ENCODE peak calls at places on chromosomes 3 and 15, in eight cellular contexts. M is right lobe of liver, X is AG10803, W is fibroblast of pulmonary artery, A is skeletal muscle cell, Z is MG63, F is tibial nerve, B is dorsolateral prefrontal cortex. S is an unnamed sample.

GRCh38 chr3:15007681-15008141 is 57.4 kb downstream of the MRPS25 start:
- DNase-seq in M (no peak), X (peak), W (peak), A (peak), Z (peak), F (no peak), B (no peak), S (peak)

GRCh38 chr3:10505050-10505790 is at the start of gene ATP2B2:
- DNase-seq in M (no peak), X (no peak), W (no peak), A (no peak), Z (peak), F (no peak), B (no peak), S (no peak)

GRCh38 chr3:157405457-157405856 is 31.2 kb upstream of the PTX3 start:
- DNase-seq in M (no peak), X (peak), W (peak), A (peak), Z (peak), F (no peak), B (no peak), S (peak)

GRCh38 chr3:77746892-77747291 is 707.0 kb downstream of the ROBO2 start:
- DNase-seq in M (no peak), X (no peak), W (no peak), A (no peak), Z (no peak), F (no peak), B (no peak), S (no peak)

GRCh38 chr3:120450261-120450913 is 405 bp downstream of the FSTL1 start:
- DNase-seq in M (peak), X (no peak), W (peak), A (no peak), Z (peak), F (peak), B (peak), S (no peak)

GRCh38 chr3:37112987-37113386 is 61.4 kb downstream of the LRRFIP2 start:
- DNase-seq in M (no peak), X (no peak), W (no peak), A (no peak), Z (no peak), F (no peak), B (no peak), S (no peak)

GRCh38 chr15:70375006-70375409 is 277.3 kb upstream of the TLE3 start:
- DNase-seq in M (no peak), X (peak), W (peak), A (no peak), Z (peak), F (no peak), B (no peak), S (no peak)

GRCh38 chr3:24451461-24452099 is 43.1 kb downstream of the THRB start:
- DNase-seq in M (peak), X (no peak), W (no peak), A (no peak), Z (no peak), F (no peak), B (no peak), S (peak)

GRCh38 chr15:65791335-65792129 is 561 bp downstream of the DENND4A start:
- DNase-seq in M (peak), X (no peak), W (peak), A (no peak), Z (no peak), F (peak), B (peak), S (peak)

GRCh38 chr15:80174017-80174746 is 21.4 kb downstream of the FAH start:
- DNase-seq in M (peak), X (peak), W (peak), A (peak), Z (peak), F (no peak), B (no peak), S (peak)

GRCh38 chr3:179652467-179653105 is at the start of gene USP13:
- DNase-seq in M (peak), X (peak), W (peak), A (peak), Z (peak), F (no peak), B (peak), S (peak)

GRCh38 chr3:100160516-100160915 is 46.2 kb upstream of the FILIP1L start:
- DNase-seq in M (no peak), X (no peak), W (no peak), A (no peak), Z (no peak), F (no peak), B (no peak), S (no peak)

GRCh38 chr3:18422972-18423371 is 2.2 kb downstream of the SATB1 start:
- DNase-seq in M (no peak), X (no peak), W (peak), A (no peak), Z (no peak), F (no peak), B (no peak), S (no peak)
- H3K4me3 ChIP-seq in M (peak), X (peak), W (peak), A (peak), Z (no peak), F (peak), B (peak), S (no peak)

DNA sequence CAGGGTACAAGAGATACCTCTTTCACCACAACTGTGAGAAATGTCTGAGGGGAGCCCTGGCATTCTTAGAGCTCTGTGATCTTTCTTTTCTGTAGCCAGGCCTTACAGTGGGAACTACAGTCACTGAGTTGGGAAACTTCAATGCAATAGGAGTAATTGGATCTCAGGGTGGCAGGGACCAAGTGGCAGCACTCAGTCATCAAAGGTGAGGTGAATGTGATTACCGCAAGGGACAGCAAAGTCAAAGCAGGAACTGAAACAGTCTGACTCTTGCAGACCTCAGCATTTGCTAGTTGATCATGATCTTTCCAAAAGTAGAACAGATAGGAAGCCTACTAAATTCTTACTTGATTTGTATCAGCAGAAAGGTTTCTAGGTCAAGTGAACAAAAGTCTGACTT is 7.3 kb upstream of the MCF2L2 start:
- DNase-seq in M (no peak), X (no peak), W (no peak), A (no peak), Z (no peak), F (no peak), B (no peak), S (no peak)
- H3K4me3 ChIP-seq in M (no peak), X (no peak), W (no peak), A (no peak), Z (no peak), F (no peak), B (no peak), S (no peak)

GRCh38 chr15:33773969-33774368 is 194.3 kb upstream of the CHRM5 start:
- DNase-seq in M (no peak), X (no peak), W (no peak), A (no peak), Z (no peak), F (no peak), B (no peak), S (no peak)
- H3K4me3 ChIP-seq in M (no peak), X (no peak), W (no peak), A (no peak), Z (no peak), F (no peak), B (no peak), S (no peak)

GRCh38 chr15:100215843-100216169 is 126.0 kb downstream of the ADAMTS17 start:
- DNase-seq in M (no peak), X (no peak), W (no peak), A (no peak), Z (no peak), F (no peak), B (no peak), S (no peak)

GRCh38 chr15:100215031-100215842 is 126.5 kb downstream of the ADAMTS17 start:
- DNase-seq in M (no peak), X (no peak), W (no peak), A (no peak), Z (no peak), F (no peak), B (no peak), S (no peak)

GRCh38 chr15:100209204-100209603 is 132.6 kb downstream of the ADAMTS17 start:
- DNase-seq in M (peak), X (no peak), W (no peak), A (no peak), Z (no peak), F (no peak), B (no peak), S (no peak)

GRCh38 chr15:100210338-100210737 is 131.4 kb downstream of the ADAMTS17 start:
- DNase-seq in M (no peak), X (no peak), W (no peak), A (no peak), Z (no peak), F (no peak), B (no peak), S (no peak)

DNA sequence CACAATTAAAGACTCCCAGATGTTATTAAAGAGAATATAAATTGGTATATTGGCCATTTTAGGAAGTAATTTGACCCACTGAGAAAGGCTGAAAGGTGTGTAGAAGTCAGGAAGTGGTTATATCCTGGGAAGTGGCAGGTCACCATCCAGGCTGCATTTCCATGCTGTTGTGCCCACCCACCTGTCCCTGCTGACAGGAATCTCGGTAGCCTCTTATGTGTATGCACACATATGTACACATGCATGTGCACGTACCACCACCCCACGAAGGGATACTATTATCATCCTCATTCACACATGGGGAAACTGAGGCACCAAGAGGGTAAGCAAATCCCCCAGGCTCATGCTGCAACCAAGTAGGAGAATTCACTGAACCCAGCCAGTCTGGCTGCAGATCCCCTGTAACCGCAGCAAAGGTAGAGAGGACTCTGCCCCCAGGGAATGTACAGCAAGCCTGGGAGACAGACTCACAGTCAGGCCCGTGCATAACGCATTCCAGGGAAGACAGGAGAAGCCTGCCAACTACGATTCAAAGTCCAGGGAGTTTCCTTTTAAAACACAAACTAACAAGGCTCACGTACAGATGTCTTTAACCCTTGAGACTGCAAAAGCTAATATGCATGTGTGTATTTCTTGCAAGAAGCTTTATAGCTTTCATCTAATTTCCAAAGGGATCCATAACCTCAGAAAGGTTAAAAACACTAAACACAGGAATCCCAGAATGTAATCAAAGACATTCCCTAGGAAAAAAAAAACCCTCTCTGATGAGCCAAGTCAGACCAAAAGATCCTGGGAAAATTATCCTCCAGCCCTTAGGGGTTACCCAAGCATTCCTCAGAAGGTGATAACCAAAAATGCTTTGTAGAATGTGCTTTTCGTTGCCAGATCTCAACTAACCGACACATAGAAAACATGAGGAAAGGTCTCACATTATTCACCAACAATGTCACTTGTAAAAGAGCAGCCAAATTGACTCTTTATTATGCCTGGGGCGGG is 129.6 kb downstream of the ADAMTS17 start:
- DNase-seq in M (peak), X (no peak), W (peak), A (no peak), Z (no peak), F (no peak), B (no peak), S (peak)
- H3K4me3 ChIP-seq in M (no peak), X (no peak), W (no peak), A (no peak), Z (no peak), F (no peak), B (no peak), S (no peak)

GRCh38 chr3:71724171-71724453 is 1.1 kb downstream of the EIF4E3 start:
- DNase-seq in M (no peak), X (no peak), W (no peak), A (no peak), Z (no peak), F (no peak), B (no peak), S (no peak)
- H3K4me3 ChIP-seq in M (peak), X (peak), W (peak), A (peak), Z (peak), F (peak), B (peak), S (peak)

GRCh38 chr3:149653564-149653963 is 4.3 kb downstream of the WWTR1 start:
- DNase-seq in M (no peak), X (no peak), W (no peak), A (no peak), Z (no peak), F (no peak), B (no peak), S (no peak)
- H3K4me3 ChIP-seq in M (no peak), X (no peak), W (peak), A (no peak), Z (peak), F (no peak), B (no peak), S (no peak)

DNA sequence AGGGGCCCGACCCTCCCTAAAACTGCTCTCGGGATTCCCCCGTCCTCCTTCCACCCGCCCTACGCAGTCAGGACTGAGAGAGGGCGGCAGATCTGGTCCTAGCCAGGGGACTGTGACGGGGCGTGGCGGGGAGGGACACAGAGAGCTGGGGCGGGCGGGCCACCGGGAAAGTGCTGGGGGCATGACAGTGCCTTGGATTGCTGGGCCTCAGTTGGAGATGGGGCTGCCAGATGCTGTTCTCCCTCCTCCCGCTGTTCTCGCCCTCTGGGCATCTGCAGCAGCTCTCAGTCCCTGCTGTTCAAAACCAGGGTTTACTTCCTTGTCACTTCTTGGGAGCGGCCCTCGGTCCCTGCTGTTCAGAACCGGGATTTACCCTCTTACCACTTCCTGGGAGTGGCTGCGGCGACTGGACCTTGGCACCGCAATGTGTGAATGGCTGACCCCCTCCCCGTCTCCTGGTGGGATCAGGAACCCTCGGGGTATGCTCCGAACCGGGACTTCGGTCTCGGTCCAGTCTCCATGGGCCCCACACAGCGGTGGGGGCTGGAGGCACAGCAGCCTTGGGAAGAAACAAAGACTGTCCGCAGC is 1.8 kb upstream of the RPP25 start:
- DNase-seq in M (peak), X (peak), W (no peak), A (no peak), Z (no peak), F (no peak), B (no peak), S (peak)
- H3K4me3 ChIP-seq in M (peak), X (peak), W (peak), A (peak), Z (no peak), F (peak), B (peak), S (peak)

S was measured in fibroblast of villous mesenchyme.